ENCODE peak calls at places on chromosomes 7 and 10, in eight cellular contexts. Q, T, N, V, C, F, H and W are unnamed samples.

GRCh38 chr10:45495438-45496152 is 121.6 kb downstream of the ALOX5 start:
- DNase-seq in N (no peak), C (no peak), V (no peak), F (no peak), Q (no peak), H (no peak), T (peak), W (no peak)

GRCh38 chr10:927131-927530 is 4.4 kb downstream of the LARP4B start:
- DNase-seq in Q (no peak), V (no peak), T (no peak), H (no peak), C (no peak), F (peak), N (no peak), W (no peak)

GRCh38 chr10:75972494-75973276 is 541.3 kb downstream of the LRMDA start:
- DNase-seq in C (no peak), V (no peak), H (no peak), Q (no peak), T (no peak), F (no peak), N (peak), W (no peak)

GRCh38 chr10:96419351-96419750 is 60.5 kb upstream of the OPALIN start:
- DNase-seq in T (no peak), F (no peak), C (no peak), Q (no peak), N (no peak), H (no peak), V (no peak), W (no peak)

GRCh38 chr7:15462721-15463389 is 99.0 kb downstream of the AGMO start:
- DNase-seq in F (no peak), H (no peak), Q (no peak), T (no peak), V (no peak), N (no peak), C (no peak), W (no peak)

GRCh38 chr7:131653418-131654248 is 97.2 kb upstream of the PODXL start:
- DNase-seq in C (no peak), T (no peak), Q (no peak), F (no peak), H (no peak), N (peak), V (no peak), W (no peak)

GRCh38 chr7:106573125-106573663 is 87.8 kb downstream of the CCDC71L start:
- DNase-seq in V (no peak), T (no peak), F (no peak), H (no peak), N (no peak), Q (no peak), C (no peak), W (no peak)

GRCh38 chr10:29756476-29756875 is 121.7 kb upstream of the SVIL start:
- DNase-seq in H (no peak), C (no peak), T (no peak), F (no peak), N (no peak), Q (no peak), V (no peak), W (no peak)

GRCh38 chr7:88761779-88762178 is 2.3 kb downstream of the ZNF804B start:
- DNase-seq in F (no peak), V (no peak), N (no peak), T (no peak), Q (no peak), C (no peak), H (no peak), W (no peak)

GRCh38 chr10:112898540-112899395 is 51.3 kb upstream of the TCF7L2 start:
- DNase-seq in T (peak), H (peak), F (no peak), Q (peak), N (no peak), V (no peak), C (no peak), W (no peak)

GRCh38 chr7:116216956-116217570 is 6.7 kb downstream of the TES start:
- DNase-seq in F (no peak), H (no peak), V (no peak), Q (no peak), N (no peak), C (no peak), T (no peak), W (no peak)

GRCh38 chr10:97024181-97025073 is 161.3 kb downstream of the SLIT1 start:
- DNase-seq in F (no peak), H (no peak), Q (no peak), C (peak), T (no peak), N (peak), V (no peak), W (no peak)

GRCh38 chr10:18097524-18097923 is 42.7 kb upstream of the CACNB2 start:
- DNase-seq in N (no peak), V (no peak), Q (no peak), T (no peak), F (no peak), H (no peak), C (no peak), W (no peak)

GRCh38 chr10:49361178-49361554 is 34.7 kb downstream of the DRGX start:
- DNase-seq in N (no peak), V (no peak), Q (no peak), T (no peak), F (peak), C (no peak), H (no peak), W (no peak)

GRCh38 chr7:35694161-35694783 is 663 bp downstream of the HERPUD2 start:
- DNase-seq in T (no peak), F (peak), N (no peak), H (no peak), Q (no peak), V (no peak), C (no peak), W (no peak)

GRCh38 chr10:46551701-46552525 is 4.5 kb downstream of the GPRIN2 start:
- DNase-seq in C (no peak), F (peak), V (no peak), T (no peak), N (no peak), H (no peak), Q (peak), W (peak)

GRCh38 chr7:128343554-128344430 is at the start of gene RBM28:
- DNase-seq in C (peak), Q (peak), N (peak), H (peak), V (peak), F (peak), T (peak), W (peak)
- TF ChIP-seq POLR2A in C (peak), Q (no peak), N (no peak), H (peak), V (no peak), F (no peak), T (peak), W (peak)

DNA sequence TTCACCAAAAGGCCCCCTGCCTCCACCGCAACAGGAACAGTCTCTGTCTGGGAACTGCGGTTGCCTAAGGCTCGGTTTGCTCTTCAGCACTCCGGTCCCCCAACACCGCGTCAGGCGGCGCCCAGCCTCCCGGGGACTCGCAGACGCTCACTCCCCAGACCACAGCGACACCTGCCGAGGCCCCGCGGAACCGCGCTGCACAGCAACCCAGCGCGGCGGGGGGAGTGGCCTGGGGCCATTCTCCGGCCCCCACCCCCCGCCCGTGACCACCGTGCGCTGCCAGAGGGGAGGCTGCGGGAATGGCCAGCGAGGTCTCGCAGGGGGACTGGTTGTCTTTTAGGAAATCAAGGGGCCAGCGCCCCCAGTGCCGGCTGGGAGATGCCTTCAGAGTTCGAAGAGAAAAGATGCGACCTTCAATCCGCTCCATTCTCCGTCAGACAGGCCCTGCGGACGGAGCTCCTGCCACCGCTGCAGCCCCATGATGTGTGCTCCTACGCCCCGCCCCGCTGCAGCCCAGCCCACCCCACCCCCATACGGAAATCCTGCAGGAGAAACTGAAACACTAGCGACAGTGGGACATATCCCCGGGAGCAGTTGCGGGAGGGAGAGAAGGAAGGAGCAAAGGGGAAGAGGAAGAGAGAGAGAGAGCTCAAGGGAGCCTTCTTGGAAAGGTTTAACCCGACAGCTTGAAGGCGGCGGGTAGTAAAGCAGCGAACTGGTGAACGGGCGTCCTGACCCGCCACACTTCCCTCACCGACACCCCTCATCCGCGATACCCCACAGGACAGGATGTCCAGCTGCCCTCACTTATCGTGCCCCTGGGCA is 137.4 kb upstream of the CDCA7L start:
- DNase-seq in V (peak), Q (peak), N (peak), H (peak), F (peak), C (peak), T (peak), W (peak)
- TF ChIP-seq POLR2A in V (no peak), Q (no peak), N (no peak), H (no peak), F (no peak), C (peak), T (no peak), W (no peak)

GRCh38 chr7:64562621-64563275 is at the start of gene ZNF680:
- DNase-seq in H (peak), T (peak), V (peak), F (peak), C (peak), N (peak), Q (peak), W (peak)
- TF ChIP-seq POLR2A in H (no peak), T (peak), V (peak), F (no peak), C (peak), N (peak), Q (peak), W (peak)

DNA sequence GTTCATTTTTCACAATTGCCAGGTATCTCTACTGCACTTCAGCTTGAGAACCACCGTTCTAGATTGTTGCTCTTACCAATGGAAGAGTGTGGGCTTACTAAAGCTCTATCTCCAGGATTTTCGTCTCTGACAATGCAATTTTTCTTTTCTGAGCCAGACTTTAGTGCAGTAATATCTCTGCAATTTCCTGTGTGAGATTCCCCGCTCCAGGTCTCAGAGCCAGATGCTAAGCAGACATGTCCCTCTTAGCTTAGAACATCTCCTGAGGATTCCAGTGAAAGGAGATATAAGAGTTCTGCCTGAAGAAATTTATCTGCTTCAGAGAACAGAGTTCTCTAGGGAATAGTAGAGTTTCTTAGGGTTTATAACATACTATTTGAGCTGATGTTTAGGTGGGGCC is 82.0 kb downstream of the SND1 start:
- DNase-seq in H (no peak), F (no peak), T (no peak), N (no peak), C (no peak), V (no peak), Q (no peak), W (no peak)
- TF ChIP-seq POLR2A in H (no peak), F (no peak), T (no peak), N (no peak), C (no peak), V (no peak), Q (no peak), W (no peak)

DNA sequence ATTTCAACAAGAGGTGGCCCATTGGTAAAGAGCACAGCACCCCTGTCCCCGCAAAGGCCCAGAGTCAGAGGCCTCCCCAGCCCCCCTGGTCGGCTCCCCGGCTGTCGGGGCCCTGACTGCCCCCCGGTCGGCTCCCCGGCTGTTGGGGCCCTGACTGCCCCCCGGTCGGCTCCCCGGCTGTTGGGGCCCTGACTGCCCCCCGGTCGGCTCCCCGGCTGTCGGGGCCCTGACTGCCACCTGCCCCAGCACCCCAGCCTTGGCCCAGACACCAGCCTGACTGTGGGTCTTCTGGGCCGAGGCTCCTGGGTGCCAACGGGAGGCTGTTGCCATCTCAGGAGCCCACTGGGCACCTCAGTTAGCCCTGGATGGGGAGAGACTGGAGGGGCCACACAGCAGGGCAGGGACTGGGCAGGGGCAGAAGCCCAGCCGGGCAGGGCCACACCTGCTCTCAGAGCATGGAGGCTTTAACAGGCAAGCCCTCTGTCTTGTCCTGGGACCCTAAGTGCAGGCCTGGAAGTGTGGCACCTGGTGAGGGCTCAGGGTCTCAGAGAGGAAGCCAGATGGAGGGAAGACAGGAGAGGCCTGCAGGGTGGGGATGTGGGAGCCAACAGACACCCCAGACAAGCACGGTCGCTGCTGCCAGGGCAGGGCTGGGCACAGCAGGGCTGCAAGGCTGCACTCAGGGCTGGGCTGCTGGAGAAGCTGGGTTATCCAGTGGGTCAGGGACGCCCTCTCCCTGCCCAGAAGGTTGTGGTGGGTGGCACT is 56.5 kb downstream of the JAKMIP3 start:
- DNase-seq in T (no peak), Q (no peak), N (no peak), H (no peak), F (no peak), V (no peak), C (no peak), W (no peak)
- TF ChIP-seq POLR2A in T (no peak), Q (no peak), N (no peak), H (no peak), F (no peak), V (no peak), C (no peak), W (no peak)

DNA sequence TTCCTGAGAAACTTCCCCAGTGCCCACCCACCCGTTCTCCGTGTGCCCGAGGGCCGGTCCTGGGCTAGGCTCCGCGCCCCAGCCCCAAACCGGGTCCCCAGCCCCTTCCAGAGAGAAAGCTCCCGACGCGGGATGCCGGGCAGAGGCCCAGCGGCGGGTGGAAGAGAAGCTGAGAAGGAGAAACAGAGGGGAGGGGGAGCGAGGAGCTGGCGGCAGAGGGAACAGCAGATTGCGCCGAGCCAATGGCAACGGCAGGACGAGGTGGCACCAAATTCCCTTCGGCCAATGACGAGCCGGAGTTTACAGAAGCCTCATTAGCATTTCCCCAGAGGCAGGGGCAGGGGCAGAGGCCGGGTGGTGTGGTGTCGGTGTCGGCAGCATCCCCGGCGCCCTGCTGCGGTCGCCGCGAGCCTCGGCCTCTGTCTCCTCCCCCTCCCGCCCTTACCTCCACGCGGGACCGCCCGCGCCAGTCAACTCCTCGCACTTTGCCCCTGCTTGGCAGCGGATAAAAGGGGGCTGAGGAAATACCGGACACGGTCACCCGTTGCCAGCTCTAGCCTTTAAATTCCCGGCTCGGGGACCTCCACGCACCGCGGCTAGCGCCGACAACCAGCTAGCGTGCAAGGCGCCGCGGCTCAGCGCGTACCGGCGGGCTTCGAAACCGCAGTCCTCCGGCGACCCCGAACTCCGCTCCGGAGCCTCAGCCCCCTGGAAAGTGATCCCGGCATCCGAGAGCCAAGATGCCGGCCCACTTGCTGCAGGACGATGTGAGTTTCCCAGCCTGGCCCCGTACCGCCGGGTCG is at the start of gene SCD:
- DNase-seq in F (peak), V (peak), H (peak), N (peak), Q (peak), C (peak), T (peak), W (peak)
- TF ChIP-seq POLR2A in F (no peak), V (no peak), H (peak), N (peak), Q (no peak), C (peak), T (peak), W (peak)

DNA sequence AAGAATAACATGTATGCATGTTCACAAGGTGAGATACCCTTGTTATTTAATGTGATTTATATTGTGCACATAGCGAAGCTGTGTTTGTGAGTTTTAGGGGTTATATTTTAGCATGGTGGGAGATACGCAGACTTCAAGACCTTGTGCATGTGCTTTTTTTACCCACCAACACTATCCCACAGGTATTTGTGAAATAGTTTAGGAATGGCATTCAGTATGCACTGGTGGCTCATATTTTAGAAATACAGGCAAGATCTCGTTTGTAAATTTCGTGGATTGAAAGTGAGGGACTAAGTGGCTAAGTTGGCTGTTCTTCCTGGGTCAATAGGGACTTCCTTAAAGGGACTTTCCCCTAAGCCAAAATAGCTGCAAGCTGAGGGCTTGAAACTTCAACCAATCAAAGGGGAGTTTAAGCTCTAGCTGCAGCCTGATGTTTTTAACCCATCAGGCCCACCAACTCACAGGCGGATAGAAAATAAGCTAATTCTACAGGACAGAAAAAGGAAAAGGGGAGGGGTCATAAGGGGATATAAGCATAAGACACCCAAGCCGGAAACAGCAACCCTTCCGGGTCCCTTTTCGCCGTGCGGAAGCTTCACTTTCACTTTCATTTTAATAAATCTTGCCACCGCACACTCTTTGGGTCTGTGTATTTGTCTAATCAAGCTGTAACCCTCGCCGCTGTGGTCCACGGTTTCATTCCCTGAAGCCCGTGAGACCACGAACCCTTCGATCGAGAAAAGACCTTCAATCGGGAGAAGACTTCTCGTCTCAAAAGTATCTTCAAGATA is 291.0 kb downstream of the GPR158 start:
- DNase-seq in F (no peak), N (no peak), V (no peak), C (no peak), H (no peak), Q (no peak), T (peak), W (no peak)
- TF ChIP-seq POLR2A in F (no peak), N (no peak), V (no peak), C (no peak), H (no peak), Q (no peak), T (no peak), W (no peak)